ENCODE peak calls at places on chromosomes 12 and 14, in eight cellular contexts. S is H9, W is HFFc6, N is brain microvascular endothelial cell, R is GM06990, J is natural killer cell, H is A549, V is cardiac muscle cell. T is an unnamed sample.

GRCh38 chr12:118981285-118982201 is at the start of gene SRRM4:
- DNase-seq in N (no peak), S (peak), R (no peak), J (no peak), W (no peak), H (no peak), V (peak), T (no peak)

GRCh38 chr12:93130371-93131049 is 201.4 kb upstream of the EEA1 start:
- DNase-seq in H (no peak), J (no peak), S (no peak), W (no peak), N (no peak), V (peak), R (no peak), T (no peak)

GRCh38 chr14:22448905-22449611 is 140.0 kb downstream of the DAD1 start:
- DNase-seq in N (no peak), W (no peak), V (no peak), S (no peak), J (peak), H (no peak), R (peak), T (no peak)

GRCh38 chr12:94263905-94264655 is 115.7 kb downstream of the PLXNC1 start:
- DNase-seq in W (no peak), V (no peak), J (no peak), S (peak), N (peak), H (no peak), R (no peak), T (no peak)

GRCh38 chr12:105773501-105773900 is 365.3 kb downstream of the NUAK1 start:
- DNase-seq in V (no peak), R (no peak), W (no peak), J (no peak), N (no peak), H (no peak), S (no peak), T (no peak)

GRCh38 chr12:9378430-9378835 is 170.2 kb upstream of the PZP start:
- DNase-seq in J (no peak), V (no peak), H (peak), S (peak), N (no peak), W (no peak), R (no peak), T (no peak)

GRCh38 chr14:96095581-96096476 is 56.7 kb downstream of the C14orf132 start:
- DNase-seq in R (no peak), J (no peak), W (peak), H (peak), V (no peak), S (no peak), N (peak), T (no peak)

GRCh38 chr12:17020765-17021164 is 414.8 kb upstream of the LMO3 start:
- DNase-seq in H (no peak), J (no peak), V (no peak), W (no peak), N (no peak), R (no peak), S (no peak), T (no peak)

GRCh38 chr14:96038920-96039632 is at the start of gene C14orf132:
- DNase-seq in N (peak), W (peak), J (no peak), R (peak), H (peak), S (peak), V (peak), T (peak)

GRCh38 chr14:25389948-25390347 is 340.0 kb upstream of the STXBP6 start:
- DNase-seq in H (no peak), W (no peak), R (no peak), N (no peak), J (no peak), V (no peak), S (no peak), T (no peak)

GRCh38 chr12:121953695-121954094 is 35.3 kb downstream of the CFAP251 start:
- DNase-seq in J (no peak), R (no peak), W (no peak), H (no peak), V (no peak), S (no peak), N (no peak), T (no peak)

GRCh38 chr12:104793280-104793679 is 164.8 kb downstream of the SLC41A2 start:
- DNase-seq in H (no peak), V (no peak), J (no peak), N (no peak), W (peak), S (no peak), R (no peak), T (no peak)

GRCh38 chr12:52280796-52281560 is 6.5 kb downstream of the KRT86 start:
- DNase-seq in H (peak), R (no peak), W (peak), J (no peak), N (peak), V (no peak), S (no peak), T (no peak)

GRCh38 chr12:32568241-32568640 is 110.9 kb upstream of the DNM1L start:
- DNase-seq in H (peak), V (no peak), S (no peak), R (no peak), N (peak), W (peak), J (no peak), T (no peak)

GRCh38 chr12:26369588-26369987 is 174.2 kb downstream of the SSPN start:
- DNase-seq in J (no peak), V (no peak), W (peak), S (no peak), H (peak), N (peak), R (no peak), T (no peak)

GRCh38 chr14:77085538-77085937 is 12.5 kb upstream of the CIPC start:
- DNase-seq in R (no peak), V (no peak), N (no peak), W (no peak), J (no peak), H (no peak), S (no peak), T (no peak)

GRCh38 chr12:58008658-58009057 is 67.3 kb downstream of the ATP23 start:
- DNase-seq in J (no peak), S (no peak), N (no peak), H (no peak), W (no peak), V (no peak), R (no peak), T (no peak)

GRCh38 chr14:38616959-38617358 is 361.1 kb upstream of the CLEC14A start:
- DNase-seq in R (no peak), N (no peak), J (no peak), W (peak), V (no peak), S (no peak), H (no peak), T (no peak)

GRCh38 chr12:28629691-28630090 is 439.4 kb downstream of the CCDC91 start:
- DNase-seq in S (no peak), J (no peak), H (no peak), V (no peak), N (no peak), R (no peak), W (no peak), T (no peak)

GRCh38 chr12:59500915-59501314 is 94.9 kb upstream of the SLC16A7 start:
- DNase-seq in R (no peak), W (no peak), J (no peak), V (no peak), S (no peak), N (no peak), H (no peak), T (no peak)

GRCh38 chr12:46387697-46388096 is 15.1 kb upstream of the SLC38A2 start:
- DNase-seq in V (no peak), S (no peak), H (no peak), J (no peak), R (peak), W (no peak), N (no peak), T (no peak)

GRCh38 chr14:78227466-78228077 is 57.4 kb downstream of the NRXN3 start:
- DNase-seq in V (no peak), J (no peak), R (no peak), S (no peak), H (no peak), W (no peak), N (no peak), T (no peak)

GRCh38 chr12:130700492-130701401 is 15.4 kb downstream of the RIMBP2 start:
- DNase-seq in V (no peak), N (no peak), R (no peak), H (no peak), J (no peak), S (peak), W (no peak), T (no peak)

GRCh38 chr14:55129428-55130193 is 559 bp downstream of the LGALS3 start:
- DNase-seq in S (peak), J (peak), H (peak), W (peak), R (peak), V (peak), N (peak), T (peak)

GRCh38 chr12:48119834-48120195 is 651 bp downstream of the PFKM start:
- DNase-seq in H (no peak), R (no peak), W (no peak), N (no peak), J (no peak), S (no peak), V (peak), T (no peak)

GRCh38 chr14:29240046-29240445 is 473.5 kb downstream of the FOXG1 start:
- DNase-seq in N (peak), J (no peak), H (no peak), W (peak), R (no peak), S (no peak), V (no peak), T (no peak)

GRCh38 chr14:71758198-71758955 is 173.9 kb upstream of the RGS6 start:
- DNase-seq in H (no peak), W (no peak), J (no peak), S (no peak), N (no peak), R (no peak), V (no peak), T (no peak)

GRCh38 chr14:85617799-85618198 is 87.9 kb downstream of the FLRT2 start:
- DNase-seq in R (no peak), H (no peak), V (no peak), W (peak), N (no peak), S (no peak), J (no peak), T (no peak)

GRCh38 chr12:77888611-77889010 is 57.9 kb downstream of the NAV3 start:
- DNase-seq in N (peak), V (no peak), J (no peak), S (no peak), W (peak), H (peak), R (no peak), T (no peak)

GRCh38 chr12:57888407-57889157 is 42.1 kb upstream of the CTDSP2 start:
- DNase-seq in J (no peak), W (peak), V (no peak), N (peak), H (no peak), R (no peak), S (peak), T (no peak)

GRCh38 chr12:56321027-56321426 is 5.2 kb upstream of the CNPY2 start:
- DNase-seq in N (no peak), S (no peak), H (no peak), R (no peak), V (no peak), J (no peak), W (peak), T (no peak)

GRCh38 chr12:54004841-54005530 is 3.8 kb upstream of the HOXC8 start:
- DNase-seq in N (no peak), J (no peak), V (no peak), R (no peak), S (peak), W (no peak), H (no peak), T (no peak)

GRCh38 chr12:77625441-77625840 is 205.3 kb upstream of the NAV3 start:
- DNase-seq in N (peak), V (no peak), H (no peak), W (peak), J (no peak), S (no peak), R (no peak), T (no peak)

GRCh38 chr12:111450676-111451075 is 45.0 kb downstream of the SH2B3 start:
- DNase-seq in V (no peak), H (no peak), N (no peak), W (no peak), S (no peak), R (no peak), J (no peak), T (no peak)

GRCh38 chr14:98278805-98279204 is 993.2 kb downstream of the BCL11B start:
- DNase-seq in J (no peak), S (no peak), N (no peak), V (no peak), R (no peak), W (no peak), H (no peak), T (no peak)

GRCh38 chr12:104420868-104421267 is 35.9 kb upstream of the CHST11 start:
- DNase-seq in N (no peak), V (no peak), R (no peak), S (no peak), H (no peak), J (no peak), W (no peak), T (no peak)

GRCh38 chr14:101004954-101005353 is 101.4 kb upstream of the RTL1 start:
- DNase-seq in N (no peak), S (no peak), R (no peak), J (no peak), V (no peak), W (no peak), H (no peak), T (no peak)

GRCh38 chr12:5546616-5547015 is 114.7 kb downstream of the NTF3 start:
- DNase-seq in J (no peak), H (no peak), W (peak), V (no peak), S (no peak), N (no peak), R (no peak), T (no peak)

GRCh38 chr12:3950714-3951320 is 77.6 kb upstream of the PARP11 start:
- DNase-seq in J (no peak), V (no peak), W (no peak), R (no peak), S (no peak), N (no peak), H (no peak), T (no peak)

GRCh38 chr14:68979722-68980552 is 835 bp upstream of the ACTN1 start:
- DNase-seq in R (no peak), V (peak), N (no peak), W (peak), S (peak), J (no peak), H (peak), T (no peak)

GRCh38 chr14:68982581-68982980 is 3.5 kb upstream of the ACTN1 start:
- DNase-seq in J (no peak), W (peak), R (no peak), V (no peak), H (no peak), N (no peak), S (no peak), T (no peak)

GRCh38 chr14:68981539-68981976 is 2.5 kb upstream of the ACTN1 start:
- DNase-seq in N (peak), J (no peak), W (peak), S (no peak), H (no peak), V (no peak), R (no peak), T (no peak)

GRCh38 chr14:68979021-68979721 is at the start of gene ACTN1:
- DNase-seq in V (peak), R (peak), J (peak), N (peak), S (peak), W (peak), H (peak), T (peak)

DNA sequence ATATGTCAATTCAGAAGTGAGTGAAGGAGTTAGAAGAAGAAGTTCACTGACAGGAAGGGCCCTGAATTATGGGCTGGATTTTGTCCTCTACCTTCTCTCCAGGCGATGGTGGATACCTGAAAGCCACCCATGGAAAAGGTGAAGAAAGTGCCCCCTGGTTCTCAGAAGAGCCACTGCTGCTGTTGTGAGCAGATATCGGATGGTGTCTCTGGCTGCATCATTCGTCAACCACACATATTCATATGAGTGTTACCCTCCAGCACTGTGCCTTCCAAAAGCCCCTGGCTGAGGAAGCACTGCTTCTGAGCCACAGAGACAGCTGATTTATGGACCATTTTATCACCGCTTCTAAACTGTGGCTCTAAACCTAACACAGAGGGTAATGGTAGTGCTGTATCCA is 2.0 kb upstream of the ACTN1 start:
- DNase-seq in N (no peak), H (no peak), W (no peak), S (no peak), R (no peak), J (no peak), V (no peak), T (no peak)
- TF ChIP-seq CTCF in N (no peak), H (no peak), W (no peak), S (no peak), R (no peak), J (no peak), V (no peak), T (no peak)

GRCh38 chr14:52011557-52011956 is 22.2 kb downstream of the RTRAF start:
- DNase-seq in N (no peak), V (no peak), W (no peak), R (no peak), J (no peak), H (no peak), S (no peak), T (no peak)

GRCh38 chr14:52010173-52010693 is 20.9 kb downstream of the RTRAF start:
- DNase-seq in S (no peak), W (no peak), N (no peak), R (no peak), H (no peak), V (peak), J (no peak), T (no peak)

GRCh38 chr14:52014601-52015267 is 25.4 kb downstream of the RTRAF start:
- DNase-seq in S (no peak), J (no peak), R (no peak), N (no peak), V (peak), H (no peak), W (no peak), T (no peak)

GRCh38 chr14:52013984-52014600 is 24.7 kb downstream of the RTRAF start:
- DNase-seq in V (peak), R (no peak), N (no peak), S (peak), W (no peak), J (no peak), H (peak), T (no peak)

DNA sequence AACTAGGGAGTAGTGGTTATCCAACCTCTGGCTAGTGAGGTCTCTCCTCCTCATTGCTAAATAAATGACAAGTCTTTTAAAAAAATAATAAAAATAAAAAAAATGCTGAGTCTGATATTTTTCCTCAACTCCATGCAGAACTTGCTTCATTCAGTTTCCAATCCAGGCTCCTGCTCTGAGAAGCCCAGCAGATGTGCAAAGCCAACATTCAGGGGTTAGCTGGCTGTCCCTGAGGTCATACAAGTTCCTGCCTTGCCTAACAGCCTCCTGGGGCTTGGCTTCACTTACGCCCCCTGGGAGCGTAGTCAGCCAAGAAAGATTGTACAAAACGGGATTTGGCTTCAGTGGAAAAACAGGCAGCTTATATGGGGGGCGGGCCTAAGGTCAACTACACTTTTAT is 23.3 kb downstream of the RTRAF start:
- DNase-seq in R (no peak), W (no peak), S (no peak), V (no peak), H (no peak), N (no peak), J (no peak), T (no peak)
- TF ChIP-seq CTCF in R (no peak), W (no peak), S (no peak), V (no peak), H (no peak), N (peak), J (no peak), T (no peak)

GRCh38 chr12:100458191-100458590 is 15.5 kb upstream of the NR1H4 start:
- DNase-seq in V (no peak), R (no peak), H (no peak), N (no peak), J (no peak), W (no peak), S (no peak), T (no peak)

GRCh38 chr12:100464529-100464928 is 9.1 kb upstream of the NR1H4 start:
- DNase-seq in N (no peak), W (no peak), H (no peak), J (no peak), V (no peak), R (no peak), S (no peak), T (no peak)

GRCh38 chr12:100455896-100456295 is 17.8 kb upstream of the NR1H4 start:
- DNase-seq in R (no peak), J (no peak), H (no peak), V (no peak), N (no peak), S (no peak), W (no peak), T (no peak)

GRCh38 chr12:100461330-100461973 is 12.2 kb upstream of the NR1H4 start:
- DNase-seq in W (no peak), S (no peak), J (no peak), R (no peak), N (no peak), V (no peak), H (no peak), T (no peak)

DNA sequence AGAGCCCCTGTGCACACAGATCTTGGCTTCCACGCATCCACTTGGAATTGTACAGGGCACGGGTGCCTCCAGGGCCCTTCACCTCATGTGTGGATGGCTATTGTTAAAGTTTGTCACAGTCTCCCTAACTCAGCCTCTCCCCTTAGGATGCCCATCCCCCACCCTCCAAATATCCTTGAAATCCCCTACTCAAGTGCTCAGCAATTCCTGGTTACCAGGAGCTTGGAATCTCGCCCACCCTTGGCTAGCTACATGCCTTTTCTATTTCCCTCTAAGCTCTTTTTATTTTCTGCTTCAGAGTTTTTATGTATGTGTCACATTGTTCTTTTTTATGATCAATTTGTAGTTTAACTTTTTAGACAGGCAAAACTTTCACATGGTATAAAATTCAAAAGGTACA is 13.0 kb upstream of the NR1H4 start:
- DNase-seq in R (no peak), W (no peak), S (no peak), H (no peak), J (no peak), V (no peak), N (no peak), T (no peak)
- TF ChIP-seq CTCF in R (no peak), W (no peak), S (no peak), H (no peak), J (no peak), V (no peak), N (no peak), T (no peak)

GRCh38 chr14:64118892-64119291 is 175.3 kb downstream of the ESR2 start:
- DNase-seq in J (no peak), H (no peak), S (no peak), W (no peak), V (no peak), R (no peak), N (no peak), T (no peak)

GRCh38 chr14:64115401-64115800 is 178.8 kb downstream of the ESR2 start:
- DNase-seq in V (no peak), S (no peak), W (no peak), J (no peak), R (no peak), H (no peak), N (no peak), T (no peak)

GRCh38 chr14:64114796-64115195 is 179.4 kb downstream of the ESR2 start:
- DNase-seq in W (no peak), S (no peak), H (no peak), R (no peak), N (no peak), V (no peak), J (no peak), T (no peak)

GRCh38 chr14:64119535-64119934 is 174.6 kb downstream of the ESR2 start:
- DNase-seq in W (no peak), V (no peak), J (no peak), R (no peak), H (no peak), S (no peak), N (peak), T (no peak)

GRCh38 chr14:64117671-64118402 is 176.3 kb downstream of the ESR2 start:
- DNase-seq in R (no peak), J (no peak), H (no peak), W (no peak), S (no peak), N (peak), V (no peak), T (no peak)
- TF ChIP-seq CTCF in R (no peak), J (no peak), H (no peak), W (no peak), S (no peak), N (peak), V (no peak), T (no peak)